ENCODE peak calls at places on chromosomes 13 and 19, in ten cellular contexts. R is left ventricle myocardium inferior, P is stomach, Z is neural progenitor cell, I is cardiac muscle cell, V is uterus, E is transverse colon, M is PC-9, O is heart right ventricle, T is keratinocyte. U is an unnamed sample.

GRCh38 chr13:107743523-107743922 is 471.8 kb downstream of the LIG4 start:
- DNase-seq in R (no peak), P (no peak), Z (no peak), I (no peak), V (no peak), E (no peak), M (no peak), O (no peak), T (no peak), U (no peak)

GRCh38 chr19:27793644-27794443 is 1419.1 kb downstream of the UQCRFS1 start:
- DNase-seq in R (peak; percentile 93), P (peak; percentile 92), Z (peak; percentile 94), I (peak; percentile 95), V (peak; percentile 88), E (peak; percentile 96), M (peak; percentile 87), O (peak; percentile 94), T (peak; percentile 36), U (peak; percentile 94)

GRCh38 chr13:49124693-49125304 is 95.3 kb upstream of the MLNR start:
- DNase-seq in R (no peak), P (no peak), Z (no peak), I (no peak), V (no peak), E (no peak), M (no peak), O (no peak), T (no peak), U (no peak)

GRCh38 chr19:18321729-18322091 is 1.2 kb downstream of the LSM4 start:
- DNase-seq in R (no peak), P (no peak), Z (no peak), I (peak; percentile 50), V (no peak), E (no peak), M (no peak), O (no peak), T (no peak), U (no peak)

GRCh38 chr19:50555447-50556235 is 12.6 kb downstream of the LRRC4B start:
- DNase-seq in R (peak; percentile 28), P (no peak), Z (peak; percentile 72), I (no peak), V (no peak), E (no peak), M (no peak), O (no peak), T (no peak), U (no peak)

GRCh38 chr13:31282741-31283455 is 83.1 kb downstream of the B3GLCT start:
- DNase-seq in R (no peak), P (no peak), Z (no peak), I (peak; percentile 6), V (no peak), E (no peak), M (no peak), O (no peak), T (no peak), U (no peak)

GRCh38 chr13:103386341-103386740 is 320.1 kb upstream of the SLC10A2 start:
- DNase-seq in R (no peak), P (no peak), Z (no peak), I (peak; percentile 11), V (no peak), E (no peak), M (no peak), O (peak; percentile 5), T (no peak), U (no peak)

GRCh38 chr13:33281951-33282595 is 3.5 kb downstream of the STARD13 start:
- DNase-seq in R (no peak), P (no peak), Z (no peak), I (no peak), V (no peak), E (no peak), M (no peak), O (no peak), T (peak; percentile 50), U (no peak)

GRCh38 chr13:108915095-108915633 is 285.8 kb downstream of the MYO16 start:
- DNase-seq in R (no peak), P (no peak), Z (no peak), I (peak; percentile 67), V (no peak), E (no peak), M (peak; percentile 31), O (no peak), T (no peak), U (no peak)

GRCh38 chr13:30726192-30726591 is 9.2 kb upstream of the ALOX5AP start:
- DNase-seq in R (no peak), P (no peak), Z (no peak), I (no peak), V (no peak), E (no peak), M (no peak), O (no peak), T (no peak), U (no peak)

DNA sequence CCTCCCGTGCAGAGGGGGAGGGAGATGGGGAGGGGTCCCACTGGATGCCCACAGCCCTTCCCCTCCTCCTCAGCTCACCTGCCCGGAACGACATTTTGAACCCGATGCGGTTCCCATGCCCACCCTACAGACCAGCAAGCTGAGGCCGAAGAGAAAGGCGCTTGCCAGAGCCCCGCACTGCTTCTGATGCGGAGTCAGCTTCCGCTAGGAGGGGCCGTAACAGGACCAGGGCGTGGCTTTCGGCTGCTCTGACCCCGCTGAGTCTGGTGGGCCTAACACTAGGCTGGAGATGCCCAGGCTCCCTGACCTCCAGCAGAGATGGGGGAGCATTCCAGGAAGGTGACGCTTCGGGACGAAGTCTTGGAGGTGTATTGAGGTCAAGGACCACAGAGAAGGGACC is 6.7 kb downstream of the ONECUT3 start:
- DNase-seq in R (no peak), P (no peak), Z (peak; percentile 59), I (no peak), V (no peak), E (no peak), M (no peak), O (no peak), T (no peak), U (no peak)
- H3K27me3 ChIP-seq in R (peaks cover 100% of the 10 kb centered on the region), P (peaks cover 100% of the 10 kb centered on the region), Z (peaks cover 100% of the 10 kb centered on the region), I (peaks cover 100% of the 10 kb centered on the region), V (peaks cover 68% of the 10 kb centered on the region), E (peaks cover 100% of the 10 kb centered on the region), M (peaks cover 3% of the 10 kb centered on the region), O (peaks cover 100% of the 10 kb centered on the region), T (peaks cover 98% of the 10 kb centered on the region), U (peaks cover 100% of the 10 kb centered on the region)

DNA sequence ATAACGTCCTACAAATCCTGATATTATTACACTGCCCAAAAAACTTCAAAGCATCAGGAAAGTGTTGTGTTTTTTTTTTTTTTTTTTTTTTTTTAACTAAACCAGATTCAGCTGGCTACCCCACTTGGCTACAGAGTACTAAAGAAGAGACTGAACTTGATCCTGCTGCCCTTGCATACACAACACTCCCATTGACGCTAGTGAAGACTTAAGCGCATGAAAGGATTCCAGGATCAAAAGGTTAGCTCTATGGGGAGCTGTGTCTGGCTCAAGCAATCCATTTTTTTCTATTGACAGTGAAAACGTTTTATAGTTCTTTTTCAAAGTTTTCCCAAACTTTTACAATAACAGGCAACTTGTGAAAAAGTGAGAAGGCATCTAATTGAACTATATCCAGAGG is 141.5 kb downstream of the KCNRG start:
- DNase-seq in R (no peak), P (no peak), Z (no peak), I (peak; percentile 17), V (no peak), E (no peak), M (no peak), O (peak; percentile 25), T (no peak), U (no peak)
- H3K4me1 ChIP-seq in R (peaks cover 29% of the 10 kb centered on the region), P (peaks cover 8% of the 10 kb centered on the region), Z (no peaks in the 10 kb centered on the region), I (no peaks in the 10 kb centered on the region), V (no peaks in the 10 kb centered on the region), E (no peaks in the 10 kb centered on the region), M (peaks cover 8% of the 10 kb centered on the region), O (peaks cover 24% of the 10 kb centered on the region), T (peaks cover 3% of the 10 kb centered on the region), U (peaks cover 10% of the 10 kb centered on the region)

GRCh38 chr19:41144403-41144802 is 30.2 kb downstream of the CYP2F1 start:
- DNase-seq in R (peak; percentile 74), P (peak; percentile 89), Z (peak; percentile 83), I (peak; percentile 92), V (peak; percentile 52), E (peak; percentile 92), M (peak; percentile 75), O (peak; percentile 73), T (peak; percentile 48), U (peak; percentile 82)
- TF ChIP-seq CTCF in R (peak; percentile 86), P (peak; percentile 85), Z (peak; percentile 77), I (peak; percentile 74), V (peak; percentile 63), E (peak; percentile 95), M (peak; percentile 90), O (peak; percentile 80), T (peak; percentile 84), U (peak; percentile 64)

GRCh38 chr19:1990230-1991017 is 25.1 kb downstream of the BTBD2 start:
- DNase-seq in R (no peak), P (no peak), Z (no peak), I (no peak), V (no peak), E (no peak), M (no peak), O (no peak), T (no peak), U (peak; percentile 53)
- H3K27me3 ChIP-seq in R (no peaks in the 10 kb centered on the region), P (no peaks in the 10 kb centered on the region), Z (no peaks in the 10 kb centered on the region), I (no peaks in the 10 kb centered on the region), V (no peaks in the 10 kb centered on the region), E (no peaks in the 10 kb centered on the region), M (no peaks in the 10 kb centered on the region), O (no peaks in the 10 kb centered on the region), T (no peaks in the 10 kb centered on the region), U (no peaks in the 10 kb centered on the region)

GRCh38 chr19:15616183-15616582 is 1.2 kb downstream of the CYP4F8 start:
- DNase-seq in R (no peak), P (no peak), Z (no peak), I (no peak), V (no peak), E (no peak), M (no peak), O (no peak), T (no peak), U (no peak)

GRCh38 chr19:15616627-15617270 is 1.7 kb downstream of the CYP4F8 start:
- DNase-seq in R (no peak), P (no peak), Z (no peak), I (no peak), V (no peak), E (no peak), M (no peak), O (no peak), T (no peak), U (no peak)

GRCh38 chr19:15621801-15622200 is 6.8 kb downstream of the CYP4F8 start:
- DNase-seq in R (no peak), P (no peak), Z (no peak), I (no peak), V (no peak), E (no peak), M (no peak), O (no peak), T (no peak), U (no peak)

GRCh38 chr19:15615526-15615925 is 508 bp downstream of the CYP4F8 start:
- DNase-seq in R (no peak), P (no peak), Z (no peak), I (no peak), V (no peak), E (no peak), M (no peak), O (no peak), T (no peak), U (no peak)

GRCh38 chr19:15618321-15618720 is 3.3 kb downstream of the CYP4F8 start:
- DNase-seq in R (no peak), P (no peak), Z (no peak), I (no peak), V (no peak), E (no peak), M (no peak), O (no peak), T (no peak), U (no peak)
- H3K4me1 ChIP-seq in R (no peaks in the 10 kb centered on the region), P (no peaks in the 10 kb centered on the region), Z (no peaks in the 10 kb centered on the region), I (no peaks in the 10 kb centered on the region), V (no peaks in the 10 kb centered on the region), E (no peaks in the 10 kb centered on the region), M (peaks cover 16% of the 10 kb centered on the region), O (no peaks in the 10 kb centered on the region), T (no peaks in the 10 kb centered on the region), U (no peaks in the 10 kb centered on the region)